ENCODE peak calls at places on chromosome 2, in eight cellular contexts. One of them, this sample, is unnamed.

GRCh38 chr2:191617589-191617988 is 60.3 kb upstream of the NABP1 start:
- DNase-seq in HAP-1: no peak
- DNase-seq in T47D: no peak
- DNase-seq in mesothelial cell of epicardium: no peak
- DNase-seq in neuronal stem cell: no peak
- DNase-seq in NAMALWA: peak; percentile 68
- DNase-seq in NCI-H2227 treated with DMSO at 0.1 percent for 48 hours: no peak
- DNase-seq in activated CD8-positive, alpha-beta memory T cell treated with anti-CD3 and anti-CD28 coated beads, Interleukin-2, amount 50 U/mL, for 48 hours: no peak
- DNase-seq in this sample: no peak

GRCh38 chr2:68428132-68428531 is 39.0 kb downstream of the FBXO48 start:
- DNase-seq in HAP-1: no peak
- DNase-seq in T47D: no peak
- DNase-seq in mesothelial cell of epicardium: no peak
- DNase-seq in neuronal stem cell: no peak
- DNase-seq in NAMALWA: peak; percentile 49
- DNase-seq in NCI-H2227 treated with DMSO at 0.1 percent for 48 hours: no peak
- DNase-seq in activated CD8-positive, alpha-beta memory T cell treated with anti-CD3 and anti-CD28 coated beads, Interleukin-2, amount 50 U/mL, for 48 hours: no peak
- DNase-seq in this sample: no peak

GRCh38 chr2:25576596-25576995 is 96.8 kb downstream of the DTNB start:
- DNase-seq in HAP-1: no peak
- DNase-seq in T47D: no peak
- DNase-seq in mesothelial cell of epicardium: no peak
- DNase-seq in neuronal stem cell: no peak
- DNase-seq in NAMALWA: no peak
- DNase-seq in NCI-H2227 treated with DMSO at 0.1 percent for 48 hours: no peak
- DNase-seq in activated CD8-positive, alpha-beta memory T cell treated with anti-CD3 and anti-CD28 coated beads, Interleukin-2, amount 50 U/mL, for 48 hours: no peak
- DNase-seq in this sample: no peak

GRCh38 chr2:158128168-158128973 is 26.7 kb downstream of the UPP2 start:
- DNase-seq in HAP-1: no peak
- DNase-seq in T47D: no peak
- DNase-seq in mesothelial cell of epicardium: no peak
- DNase-seq in neuronal stem cell: no peak
- DNase-seq in NAMALWA: no peak
- DNase-seq in NCI-H2227 treated with DMSO at 0.1 percent for 48 hours: no peak
- DNase-seq in activated CD8-positive, alpha-beta memory T cell treated with anti-CD3 and anti-CD28 coated beads, Interleukin-2, amount 50 U/mL, for 48 hours: no peak
- DNase-seq in this sample: no peak

GRCh38 chr2:30519796-30520195 is 72.8 kb downstream of the LCLAT1 start:
- DNase-seq in HAP-1: no peak
- DNase-seq in T47D: no peak
- DNase-seq in mesothelial cell of epicardium: no peak
- DNase-seq in neuronal stem cell: no peak
- DNase-seq in NAMALWA: no peak
- DNase-seq in NCI-H2227 treated with DMSO at 0.1 percent for 48 hours: no peak
- DNase-seq in activated CD8-positive, alpha-beta memory T cell treated with anti-CD3 and anti-CD28 coated beads, Interleukin-2, amount 50 U/mL, for 48 hours: no peak
- DNase-seq in this sample: no peak

GRCh38 chr2:12929806-12930205 is 213.1 kb downstream of the TRIB2 start:
- DNase-seq in HAP-1: no peak
- DNase-seq in T47D: no peak
- DNase-seq in mesothelial cell of epicardium: no peak
- DNase-seq in neuronal stem cell: no peak
- DNase-seq in NAMALWA: no peak
- DNase-seq in NCI-H2227 treated with DMSO at 0.1 percent for 48 hours: no peak
- DNase-seq in activated CD8-positive, alpha-beta memory T cell treated with anti-CD3 and anti-CD28 coated beads, Interleukin-2, amount 50 U/mL, for 48 hours: no peak
- DNase-seq in this sample: no peak

GRCh38 chr2:226891780-226892590 is 56.1 kb downstream of the RHBDD1 start:
- DNase-seq in HAP-1: no peak
- DNase-seq in T47D: no peak
- DNase-seq in mesothelial cell of epicardium: no peak
- DNase-seq in neuronal stem cell: no peak
- DNase-seq in NAMALWA: no peak
- DNase-seq in NCI-H2227 treated with DMSO at 0.1 percent for 48 hours: no peak
- DNase-seq in activated CD8-positive, alpha-beta memory T cell treated with anti-CD3 and anti-CD28 coated beads, Interleukin-2, amount 50 U/mL, for 48 hours: no peak
- DNase-seq in this sample: no peak

GRCh38 chr2:16138811-16139662 is 198.7 kb downstream of the MYCN start:
- DNase-seq in HAP-1: peak; percentile 53
- DNase-seq in T47D: no peak
- DNase-seq in mesothelial cell of epicardium: no peak
- DNase-seq in neuronal stem cell: peak; percentile 80
- DNase-seq in NAMALWA: no peak
- DNase-seq in NCI-H2227 treated with DMSO at 0.1 percent for 48 hours: no peak
- DNase-seq in activated CD8-positive, alpha-beta memory T cell treated with anti-CD3 and anti-CD28 coated beads, Interleukin-2, amount 50 U/mL, for 48 hours: no peak
- DNase-seq in this sample: no peak

GRCh38 chr2:208541982-208542464 is 135.4 kb downstream of the PTH2R start:
- DNase-seq in HAP-1: no peak
- DNase-seq in T47D: no peak
- DNase-seq in mesothelial cell of epicardium: no peak
- DNase-seq in neuronal stem cell: no peak
- DNase-seq in NAMALWA: no peak
- DNase-seq in NCI-H2227 treated with DMSO at 0.1 percent for 48 hours: no peak
- DNase-seq in activated CD8-positive, alpha-beta memory T cell treated with anti-CD3 and anti-CD28 coated beads, Interleukin-2, amount 50 U/mL, for 48 hours: no peak
- DNase-seq in this sample: no peak

GRCh38 chr2:191954446-191954845 is 107.6 kb upstream of the CAVIN2 start:
- DNase-seq in HAP-1: no peak
- DNase-seq in T47D: no peak
- DNase-seq in mesothelial cell of epicardium: no peak
- DNase-seq in neuronal stem cell: no peak
- DNase-seq in NAMALWA: no peak
- DNase-seq in NCI-H2227 treated with DMSO at 0.1 percent for 48 hours: no peak
- DNase-seq in activated CD8-positive, alpha-beta memory T cell treated with anti-CD3 and anti-CD28 coated beads, Interleukin-2, amount 50 U/mL, for 48 hours: no peak
- DNase-seq in this sample: no peak

GRCh38 chr2:100935372-100935752 is 66.7 kb upstream of the RPL31 start:
- DNase-seq in HAP-1: no peak
- DNase-seq in T47D: no peak
- DNase-seq in mesothelial cell of epicardium: no peak
- DNase-seq in neuronal stem cell: no peak
- DNase-seq in NAMALWA: no peak
- DNase-seq in NCI-H2227 treated with DMSO at 0.1 percent for 48 hours: no peak
- DNase-seq in activated CD8-positive, alpha-beta memory T cell treated with anti-CD3 and anti-CD28 coated beads, Interleukin-2, amount 50 U/mL, for 48 hours: no peak
- DNase-seq in this sample: no peak

GRCh38 chr2:207766697-207767460 is 2.8 kb downstream of the FZD5 start:
- DNase-seq in HAP-1: no peak
- DNase-seq in T47D: no peak
- DNase-seq in mesothelial cell of epicardium: peak; percentile 44
- DNase-seq in neuronal stem cell: no peak
- DNase-seq in NAMALWA: no peak
- DNase-seq in NCI-H2227 treated with DMSO at 0.1 percent for 48 hours: no peak
- DNase-seq in activated CD8-positive, alpha-beta memory T cell treated with anti-CD3 and anti-CD28 coated beads, Interleukin-2, amount 50 U/mL, for 48 hours: peak; percentile 57
- DNase-seq in this sample: no peak

GRCh38 chr2:239394346-239394945 is 6.4 kb downstream of the HDAC4 start:
- DNase-seq in HAP-1: no peak
- DNase-seq in T47D: no peak
- DNase-seq in mesothelial cell of epicardium: no peak
- DNase-seq in neuronal stem cell: no peak
- DNase-seq in NAMALWA: no peak
- DNase-seq in NCI-H2227 treated with DMSO at 0.1 percent for 48 hours: no peak
- DNase-seq in activated CD8-positive, alpha-beta memory T cell treated with anti-CD3 and anti-CD28 coated beads, Interleukin-2, amount 50 U/mL, for 48 hours: no peak
- DNase-seq in this sample: no peak

This sample was measured in D721Med.